ENCODE peak calls at places on chromosomes 1 and 21, in five cellular contexts. P is AG04450; Y is astrocyte; C is CD8-positive, alpha-beta memory T cell; L is aorta. O is an unnamed sample. For H3K9me3, the result is how much of the 10 kb centered on the place peaks cover.

GRCh38 chr1:117095237-117095636 is 26.3 kb downstream of the TRIM45 start:
- DNase-seq in P (no peak), Y (peak), C (no peak), L (no peak), O (no peak)

GRCh38 chr1:214370585-214370984 is 89.6 kb downstream of the SMYD2 start:
- DNase-seq in P (no peak), Y (no peak), C (no peak), L (no peak), O (no peak)

GRCh38 chr21:26949830-26950229 is 17.1 kb downstream of the ADAMTS5 start:
- DNase-seq in P (no peak), Y (no peak), C (no peak), L (no peak), O (no peak)

GRCh38 chr1:226952121-226952441 is 12.0 kb downstream of the COQ8A start:
- DNase-seq in P (no peak), Y (no peak), C (no peak), L (no peak), O (no peak)

GRCh38 chr1:229714964-229715603 is 89.0 kb downstream of the URB2 start:
- DNase-seq in P (no peak), Y (no peak), C (peak), L (no peak), O (no peak)

GRCh38 chr1:206000641-206001339 is 2.4 kb downstream of the RAB7B start:
- DNase-seq in P (no peak), Y (peak), C (no peak), L (no peak), O (no peak)

GRCh38 chr21:35923971-35924370 is 136.4 kb downstream of the SETD4 start:
- DNase-seq in P (no peak), Y (no peak), C (no peak), L (no peak), O (no peak)

GRCh38 chr1:228465571-228466146 is 21.5 kb upstream of the RNF187 start:
- DNase-seq in P (no peak), Y (no peak), C (no peak), L (no peak), O (no peak)

GRCh38 chr1:66300986-66301451 is 232.9 kb upstream of the SGIP1 start:
- DNase-seq in P (no peak), Y (no peak), C (no peak), L (no peak), O (peak)

GRCh38 chr21:37863842-37864241 is 52.4 kb downstream of the KCNJ6 start:
- DNase-seq in P (no peak), Y (peak), C (no peak), L (peak), O (no peak)

GRCh38 chr1:156106624-156107488 is 7.7 kb upstream of the LMNA start:
- DNase-seq in P (no peak), Y (no peak), C (no peak), L (no peak), O (no peak)

GRCh38 chr1:155651861-155652661 is 36.5 kb downstream of the YY1AP1 start:
- DNase-seq in P (no peak), Y (no peak), C (no peak), L (no peak), O (no peak)

GRCh38 chr1:21335750-21336168 is 45.5 kb upstream of the ECE1 start:
- DNase-seq in P (no peak), Y (no peak), C (no peak), L (no peak), O (no peak)

GRCh38 chr1:156122519-156123355 is 8.2 kb downstream of the LMNA start:
- DNase-seq in P (no peak), Y (peak), C (peak), L (peak), O (no peak)

GRCh38 chr1:12542596-12543592 is 75.1 kb downstream of the DHRS3 start:
- DNase-seq in P (no peak), Y (no peak), C (no peak), L (no peak), O (no peak)

GRCh38 chr21:41425954-41426655 is at the start of gene MX1:
- DNase-seq in P (no peak), Y (peak), C (peak), L (peak), O (peak)

GRCh38 chr1:153238536-153238935 is 21.0 kb upstream of the LORICRIN start:
- DNase-seq in P (no peak), Y (no peak), C (no peak), L (no peak), O (no peak)

GRCh38 chr1:248739580-248740205 is 15.9 kb downstream of the LYPD8 start:
- DNase-seq in P (no peak), Y (no peak), C (no peak), L (no peak), O (no peak)

GRCh38 chr1:11749203-11749689 is 12.7 kb upstream of the C1orf167 start:
- DNase-seq in P (no peak), Y (no peak), C (no peak), L (no peak), O (peak)

GRCh38 chr1:98924971-98925370 is 79.7 kb downstream of the PLPPR5 start:
- DNase-seq in P (no peak), Y (no peak), C (no peak), L (no peak), O (no peak)

GRCh38 chr1:205963352-205963751 is 20.1 kb upstream of the SLC26A9 start:
- DNase-seq in P (no peak), Y (peak), C (no peak), L (no peak), O (no peak)

GRCh38 chr1:151888972-151889570 is 20.2 kb downstream of the THEM4 start:
- DNase-seq in P (no peak), Y (no peak), C (no peak), L (no peak), O (peak)

GRCh38 chr1:231951399-231951798 is 324.8 kb downstream of the DISC1 start:
- DNase-seq in P (no peak), Y (peak), C (no peak), L (no peak), O (no peak)

GRCh38 chr1:89390707-89391106 is 26.8 kb downstream of the GBP6 start:
- DNase-seq in P (no peak), Y (no peak), C (no peak), L (no peak), O (no peak)

GRCh38 chr1:88873737-88874374 is 17.5 kb downstream of the GTF2B start:
- DNase-seq in P (no peak), Y (no peak), C (no peak), L (no peak), O (no peak)

GRCh38 chr1:192544983-192545393 is 30.6 kb upstream of the RGS1 start:
- DNase-seq in P (no peak), Y (peak), C (no peak), L (no peak), O (no peak)

GRCh38 chr1:195731385-195731784 is 876.9 kb downstream of the KCNT2 start:
- DNase-seq in P (no peak), Y (no peak), C (no peak), L (no peak), O (no peak)

GRCh38 chr1:91553196-91553595 is 52.5 kb downstream of the CDC7 start:
- DNase-seq in P (no peak), Y (peak), C (no peak), L (no peak), O (no peak)

GRCh38 chr1:208520700-208521099 is 276.5 kb upstream of the PLXNA2 start:
- DNase-seq in P (no peak), Y (no peak), C (no peak), L (no peak), O (no peak)

GRCh38 chr1:22971161-22972062 is 1.3 kb downstream of the LACTBL1 start:
- DNase-seq in P (no peak), Y (peak), C (no peak), L (no peak), O (no peak)

DNA sequence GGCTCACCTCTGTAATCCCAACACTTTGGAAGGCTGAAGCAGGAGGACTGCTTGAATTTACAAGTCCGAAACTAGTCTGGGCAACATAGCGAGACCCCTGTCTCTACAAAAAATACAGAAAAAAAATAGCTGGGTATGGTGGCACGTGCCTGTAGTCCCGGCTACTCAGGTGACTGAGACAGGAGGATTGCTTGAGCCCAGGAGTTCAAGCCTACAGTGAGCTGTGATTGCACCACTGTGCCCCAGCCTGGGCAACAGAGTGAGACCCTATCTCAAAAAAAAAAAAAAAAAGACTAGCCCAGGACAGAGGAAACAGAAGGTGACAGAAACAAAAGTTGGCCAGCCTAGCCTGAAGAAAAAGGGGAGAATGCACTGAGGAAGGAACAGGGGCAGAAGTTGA is 21.2 kb downstream of the ARMH1 start:
- DNase-seq in P (no peak), Y (no peak), C (no peak), L (no peak), O (no peak)
- H3K27ac ChIP-seq in P (no peak), Y (no peak), C (no peak), L (no peak), O (no peak)

GRCh38 chr1:238089615-238090014 is 198.9 kb upstream of the ZP4 start:
- DNase-seq in P (no peak), Y (no peak), C (no peak), L (no peak), O (no peak)
- H3K9me3 ChIP-seq in P (under half), Y (under half), C (under half), L (under half), O (under half)

GRCh38 chr1:1434812-1435093 is 737 bp upstream of the VWA1 start:
- DNase-seq in P (no peak), Y (no peak), C (no peak), L (no peak), O (no peak)
- H3K27ac ChIP-seq in P (no peak), Y (no peak), C (no peak), L (no peak), O (no peak)

GRCh38 chr21:19553930-19554615 is 1150.5 kb upstream of the TMPRSS15 start:
- DNase-seq in P (no peak), Y (no peak), C (no peak), L (no peak), O (no peak)

GRCh38 chr21:19547951-19548635 is 1144.5 kb upstream of the TMPRSS15 start:
- DNase-seq in P (no peak), Y (no peak), C (no peak), L (no peak), O (no peak)
- H3K9me3 ChIP-seq in P (under half), Y (under half), C (under half), L (under half), O (under half)

GRCh38 chr1:39637301-39637700 is 2.1 kb downstream of the HEYL start:
- DNase-seq in P (no peak), Y (no peak), C (no peak), L (no peak), O (no peak)

GRCh38 chr1:39638965-39639332 is 494 bp downstream of the HEYL start:
- DNase-seq in P (no peak), Y (no peak), C (no peak), L (no peak), O (no peak)

GRCh38 chr1:39642796-39643195 is 3.4 kb upstream of the HEYL start:
- DNase-seq in P (no peak), Y (no peak), C (no peak), L (peak), O (no peak)

GRCh38 chr1:39640861-39641260 is 1.4 kb upstream of the HEYL start:
- DNase-seq in P (no peak), Y (no peak), C (no peak), L (no peak), O (no peak)

DNA sequence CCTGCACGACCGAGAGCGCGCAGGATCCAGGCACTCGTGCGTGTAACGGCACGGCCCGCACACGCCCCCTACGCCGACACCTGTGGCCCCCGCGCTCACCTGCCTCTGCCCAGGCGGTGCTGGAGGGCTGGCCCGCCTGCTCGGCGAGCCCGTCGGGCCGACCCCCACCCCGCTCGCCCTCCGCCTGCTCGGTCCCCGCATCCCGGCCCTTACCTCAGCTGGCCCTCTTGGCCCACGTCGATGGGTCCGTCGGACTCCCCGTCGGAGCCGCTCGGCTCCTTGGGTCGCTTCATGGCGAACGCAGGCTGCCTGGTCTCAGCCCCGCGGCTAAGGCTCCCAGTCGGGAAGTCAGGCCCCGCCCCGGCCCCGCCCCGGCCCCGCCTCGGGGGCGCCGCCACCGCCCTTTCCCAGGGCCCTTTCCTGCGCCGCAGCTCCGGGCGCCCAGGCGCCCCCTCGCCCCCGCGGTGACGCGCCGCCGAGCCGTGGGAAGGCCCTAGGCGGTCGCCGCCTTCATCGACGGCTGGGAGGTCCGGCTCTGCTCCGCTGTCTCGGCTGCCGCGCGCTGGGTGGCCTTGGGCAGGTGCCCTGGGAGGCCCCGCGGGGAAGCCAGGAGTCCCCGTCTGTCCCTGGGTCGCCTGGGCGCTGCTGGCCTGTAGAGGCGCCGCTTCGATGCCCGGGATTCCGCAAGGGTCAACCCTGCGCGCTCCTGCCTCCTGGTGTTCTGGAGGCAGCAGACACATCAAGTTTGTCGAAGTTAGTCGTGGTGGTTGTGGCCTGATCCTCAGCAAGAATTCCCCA is at the start of gene HEYL:
- DNase-seq in P (no peak), Y (no peak), C (peak), L (peak), O (peak)
- H3K27ac ChIP-seq in P (no peak), Y (no peak), C (no peak), L (peak), O (no peak)

GRCh38 chr1:17762313-17762712 is 7.2 kb downstream of the ACTL8 start:
- DNase-seq in P (no peak), Y (no peak), C (no peak), L (no peak), O (no peak)

GRCh38 chr1:17757426-17757825 is 2.3 kb downstream of the ACTL8 start:
- DNase-seq in P (no peak), Y (no peak), C (no peak), L (no peak), O (no peak)

GRCh38 chr1:17763995-17764394 is 8.9 kb downstream of the ACTL8 start:
- DNase-seq in P (no peak), Y (no peak), C (no peak), L (peak), O (no peak)

GRCh38 chr1:17755120-17755519 is at the start of gene ACTL8:
- DNase-seq in P (no peak), Y (no peak), C (no peak), L (no peak), O (no peak)

GRCh38 chr1:17759114-17759513 is 4.0 kb downstream of the ACTL8 start:
- DNase-seq in P (no peak), Y (no peak), C (no peak), L (peak), O (no peak)
- H3K9me3 ChIP-seq in P (under half), Y (under half), C (under half), L (under half), O (under half)

GRCh38 chr1:224216380-224216779 is 33.3 kb downstream of the DEGS1 start:
- DNase-seq in P (no peak), Y (no peak), C (no peak), L (no peak), O (no peak)

GRCh38 chr1:224217655-224218615 is 34.9 kb downstream of the DEGS1 start:
- DNase-seq in P (no peak), Y (no peak), C (no peak), L (no peak), O (no peak)

GRCh38 chr1:224211262-224211962 is 28.4 kb downstream of the DEGS1 start:
- DNase-seq in P (peak), Y (peak), C (no peak), L (no peak), O (no peak)

GRCh38 chr1:224212618-224213037 is 29.6 kb downstream of the DEGS1 start:
- DNase-seq in P (no peak), Y (no peak), C (no peak), L (no peak), O (no peak)

DNA sequence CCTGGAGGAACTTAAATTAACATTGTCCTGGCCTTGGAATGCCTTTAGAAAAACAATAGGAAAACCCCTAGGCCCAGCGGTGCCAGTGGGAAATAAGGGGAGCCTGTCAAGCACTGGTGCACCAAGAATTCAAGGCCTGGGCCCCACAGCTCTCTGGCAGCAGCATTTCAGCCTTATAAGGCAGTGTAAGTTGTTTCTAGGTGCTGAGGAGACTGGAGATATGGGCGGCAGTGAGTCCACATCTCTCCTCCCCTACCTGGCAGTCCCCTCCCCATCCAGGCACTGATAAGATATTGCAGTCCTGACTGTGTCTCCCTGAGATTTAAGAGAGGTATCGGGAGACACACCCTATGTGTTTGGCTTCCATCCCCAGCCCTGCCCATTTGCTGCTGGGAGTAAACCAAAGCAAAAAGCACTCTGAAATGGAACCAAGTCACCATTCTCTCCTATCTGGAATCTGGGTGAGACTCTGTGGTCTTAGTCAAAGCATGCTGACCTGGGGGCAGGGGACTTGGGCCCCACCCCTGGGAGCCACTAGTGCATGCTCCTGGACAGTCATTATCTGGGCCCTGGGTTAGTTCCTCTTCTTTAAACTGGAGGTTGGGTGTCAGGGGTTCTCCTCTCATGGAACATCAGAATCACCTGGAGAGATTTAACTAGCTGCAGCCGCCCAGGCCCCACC is 30.5 kb downstream of the DEGS1 start:
- DNase-seq in P (no peak), Y (no peak), C (no peak), L (no peak), O (no peak)
- H3K27ac ChIP-seq in P (no peak), Y (no peak), C (no peak), L (no peak), O (no peak)

DNA sequence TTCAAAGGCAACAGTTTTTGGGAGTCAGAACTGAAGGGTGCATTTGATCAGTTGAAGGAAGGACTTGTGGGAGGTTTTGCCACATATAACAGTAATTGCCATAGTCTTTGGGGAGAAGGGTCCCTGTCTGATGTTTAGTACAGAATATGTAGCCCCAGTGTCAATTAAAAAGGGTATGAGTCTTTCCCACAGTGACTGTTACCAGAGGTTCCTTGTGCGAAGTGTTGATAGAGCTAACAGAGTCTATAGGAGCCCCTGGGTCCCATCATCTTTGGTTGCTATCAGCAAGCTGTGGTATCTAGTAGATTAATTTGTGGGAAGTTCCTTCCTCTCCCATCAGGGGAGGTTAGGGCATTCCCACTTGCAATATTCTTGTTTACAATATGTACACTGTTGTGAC is 329.2 kb downstream of the PTPRU start:
- DNase-seq in P (no peak), Y (no peak), C (no peak), L (no peak), O (no peak)
- H3K9me3 ChIP-seq in P (under half), Y (under half), C (under half), L (under half), O (under half)